ENCODE peak calls at places on chromosomes 1 and 21, in ten cellular contexts. Z is mammary epithelial cell, W is HepG2, I is mesendoderm, N is GM23248, L is PC-3, M is colonic mucosa, V is endothelial cell of umbilical vein, Y is H1, R is fibroblast of lung. S is an unnamed sample. For H3K27me3, the result is how much of the 10 kb centered on the place peaks cover.

GRCh38 chr1:54810144-54810942 is 9.2 kb upstream of the TTC22 start:
- DNase-seq in W (peak), R (no peak), N (peak), Y (no peak), Z (peak), M (peak), L (peak), I (peak), V (peak), S (peak)

GRCh38 chr1:43460988-43461693 is 7.4 kb upstream of the HYI start:
- DNase-seq in I (no peak), V (no peak), L (no peak), W (peak), R (no peak), M (no peak), N (no peak), Z (no peak), Y (no peak), S (no peak)

GRCh38 chr1:212700892-212701819 is 1.5 kb upstream of the BATF3 start:
- DNase-seq in M (peak), L (peak), V (peak), I (peak), Y (peak), R (peak), N (peak), W (no peak), Z (no peak), S (peak)

GRCh38 chr1:112870887-112871646 is 84.9 kb downstream of the SLC16A1 start:
- DNase-seq in V (no peak), Z (no peak), L (no peak), Y (no peak), R (no peak), W (no peak), I (peak), N (no peak), M (no peak), S (no peak)

GRCh38 chr1:7588457-7588827 is 182.7 kb upstream of the VAMP3 start:
- DNase-seq in W (no peak), M (no peak), Y (no peak), V (no peak), I (no peak), L (no peak), N (no peak), R (no peak), Z (no peak), S (no peak)

GRCh38 chr1:111706921-111707320 is 32.3 kb downstream of the INKA2 start:
- DNase-seq in Z (no peak), M (no peak), N (no peak), W (no peak), Y (no peak), R (peak), I (no peak), V (no peak), L (no peak), S (no peak)

GRCh38 chr1:66333463-66334232 is 200.3 kb upstream of the SGIP1 start:
- DNase-seq in W (no peak), L (no peak), Y (no peak), M (no peak), V (peak), I (peak), R (no peak), Z (no peak), N (peak), S (no peak)

GRCh38 chr1:228416217-228416971 is at the start of gene TRIM17:
- DNase-seq in V (no peak), M (no peak), N (peak), W (peak), Y (no peak), I (peak), L (no peak), Z (no peak), R (peak), S (peak)

GRCh38 chr1:235411489-235412486 is 44.6 kb downstream of the TBCE start:
- DNase-seq in M (peak), Z (no peak), I (peak), N (peak), W (peak), V (no peak), Y (no peak), L (no peak), R (peak), S (no peak)

GRCh38 chr1:9629445-9630201 is 21.9 kb upstream of the PIK3CD start:
- DNase-seq in I (no peak), Y (no peak), N (no peak), V (no peak), W (no peak), M (peak), R (no peak), Z (no peak), L (no peak), S (no peak)

GRCh38 chr1:234940841-234941240 is 187.8 kb downstream of the TOMM20 start:
- DNase-seq in W (no peak), Z (no peak), I (no peak), L (no peak), M (peak), V (no peak), Y (no peak), N (no peak), R (no peak), S (no peak)

GRCh38 chr1:156833598-156833997 is 16.9 kb upstream of the SH2D2A start:
- DNase-seq in Z (no peak), M (no peak), I (no peak), V (no peak), Y (no peak), L (no peak), R (no peak), N (no peak), W (no peak), S (no peak)
- H3K27me3 ChIP-seq in Z (under half), M (under half), I (under half), V (under half), Y (under half), L (under half), R (half or more), N (under half), W (under half), S (under half)

DNA sequence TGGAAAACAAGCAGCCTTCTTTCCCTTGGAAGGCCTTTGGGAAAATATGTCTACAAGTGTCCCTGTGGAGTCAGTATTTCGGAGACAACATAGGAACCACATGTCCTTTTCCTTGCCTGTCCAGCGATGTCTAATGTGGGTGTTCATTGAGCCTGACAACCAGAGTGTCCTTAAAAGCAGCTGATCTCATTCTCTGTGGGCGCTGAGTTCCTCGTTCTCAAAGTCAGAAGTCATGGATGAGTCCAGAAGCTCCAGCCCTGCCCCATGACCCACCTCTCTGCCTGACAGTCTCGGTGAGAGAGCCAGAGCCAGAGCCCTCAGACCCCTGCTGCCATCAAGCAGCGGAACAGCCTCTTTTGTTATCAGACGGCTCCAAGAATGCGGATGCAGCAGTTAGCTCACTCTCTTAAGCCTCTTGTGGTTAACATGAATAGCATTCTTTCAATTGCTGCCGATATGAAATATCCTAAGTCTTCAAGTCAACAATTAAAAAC is 329.2 kb downstream of the TGFB2 start:
- DNase-seq in M (no peak), Z (no peak), W (peak), R (peak), L (peak), I (peak), V (peak), N (peak), Y (peak), S (peak)
- H3K9ac ChIP-seq in M (no peak), Z (no peak), W (no peak), R (no peak), L (no peak), I (no peak), V (peak), N (no peak), Y (no peak), S (no peak)

GRCh38 chr1:110605901-110606783 is at the start of gene KCNA2:
- DNase-seq in L (no peak), W (no peak), Y (peak), I (peak), V (peak), M (no peak), Z (no peak), N (peak), R (peak), S (peak)
- H3K27me3 ChIP-seq in L (half or more), W (under half), Y (half or more), I (under half), V (half or more), M (under half), Z (under half), N (half or more), R (half or more), S (half or more)

GRCh38 chr1:45864765-45865164 is 61.4 kb downstream of the MAST2 start:
- DNase-seq in I (no peak), M (no peak), L (peak), Z (peak), Y (no peak), W (no peak), V (peak), N (peak), R (peak), S (no peak)

GRCh38 chr1:45864124-45864721 is 60.8 kb downstream of the MAST2 start:
- DNase-seq in W (no peak), L (no peak), R (peak), Z (peak), I (no peak), M (no peak), V (peak), N (peak), Y (no peak), S (no peak)

GRCh38 chr1:45859221-45859620 is 55.8 kb downstream of the MAST2 start:
- DNase-seq in M (no peak), R (no peak), L (no peak), W (no peak), Z (no peak), V (no peak), I (no peak), N (no peak), Y (no peak), S (no peak)

GRCh38 chr1:45863117-45863670 is 59.8 kb downstream of the MAST2 start:
- DNase-seq in Y (no peak), L (no peak), R (no peak), M (no peak), V (no peak), I (no peak), W (no peak), N (no peak), Z (no peak), S (no peak)

GRCh38 chr1:45862008-45862407 is 58.6 kb downstream of the MAST2 start:
- DNase-seq in M (no peak), W (no peak), Y (no peak), I (no peak), L (no peak), R (no peak), Z (no peak), V (no peak), N (no peak), S (no peak)
- H3K9ac ChIP-seq in M (no peak), W (no peak), Y (no peak), I (no peak), L (no peak), R (no peak), Z (no peak), V (no peak), N (no peak), S (no peak)

GRCh38 chr1:18108313-18109057 is 887 bp downstream of the IGSF21 start:
- DNase-seq in W (no peak), Z (no peak), V (no peak), L (no peak), Y (no peak), R (no peak), N (no peak), I (no peak), M (no peak), S (no peak)
- H3K27me3 ChIP-seq in W (under half), Z (under half), V (under half), L (under half), Y (under half), R (under half), N (half or more), I (under half), M (half or more), S (half or more)

GRCh38 chr1:221440658-221441057 is 301.2 kb downstream of the DUSP10 start:
- DNase-seq in N (peak), M (no peak), I (peak), R (peak), W (no peak), L (peak), Z (no peak), V (no peak), Y (no peak), S (no peak)

GRCh38 chr1:221437924-221438323 is 304.0 kb downstream of the DUSP10 start:
- DNase-seq in L (peak), R (peak), I (peak), M (no peak), N (peak), W (no peak), Y (no peak), V (no peak), Z (peak), S (no peak)

GRCh38 chr1:221437171-221437570 is 304.7 kb downstream of the DUSP10 start:
- DNase-seq in M (no peak), Y (no peak), W (no peak), V (no peak), I (no peak), N (no peak), R (peak), L (no peak), Z (no peak), S (no peak)

GRCh38 chr1:221439734-221440436 is 302.0 kb downstream of the DUSP10 start:
- DNase-seq in Y (no peak), I (peak), N (peak), V (peak), Z (peak), R (peak), L (peak), M (no peak), W (peak), S (no peak)

GRCh38 chr1:221439008-221439733 is 302.7 kb downstream of the DUSP10 start:
- DNase-seq in L (peak), V (peak), M (no peak), I (peak), Y (peak), Z (peak), W (no peak), N (peak), R (peak), S (no peak)
- H3K9ac ChIP-seq in L (peak), V (peak), M (no peak), I (no peak), Y (no peak), Z (peak), W (no peak), N (peak), R (no peak), S (no peak)

GRCh38 chr21:44950351-44950750 is 10.5 kb downstream of the SLX9 start:
- DNase-seq in Y (no peak), I (no peak), R (no peak), W (no peak), N (no peak), Z (no peak), L (no peak), V (no peak), M (no peak), S (no peak)

GRCh38 chr21:44951186-44951915 is 11.5 kb downstream of the SLX9 start:
- DNase-seq in Y (no peak), I (no peak), R (no peak), V (no peak), Z (no peak), M (no peak), W (no peak), N (no peak), L (no peak), S (no peak)

GRCh38 chr21:44953628-44954021 is 13.8 kb downstream of the SLX9 start:
- DNase-seq in W (no peak), L (no peak), Y (no peak), Z (no peak), M (no peak), I (no peak), N (no peak), R (no peak), V (no peak), S (no peak)

GRCh38 chr21:44952929-44953627 is 13.2 kb downstream of the SLX9 start:
- DNase-seq in W (no peak), N (no peak), Z (no peak), V (no peak), L (no peak), I (no peak), Y (no peak), M (no peak), R (no peak), S (no peak)

GRCh38 chr21:44952116-44952928 is 12.5 kb downstream of the SLX9 start:
- DNase-seq in W (no peak), Y (no peak), I (no peak), N (no peak), V (no peak), M (no peak), Z (no peak), L (no peak), R (no peak), S (no peak)
- H3K27me3 ChIP-seq in W (under half), Y (under half), I (under half), N (under half), V (under half), M (under half), Z (under half), L (under half), R (under half), S (under half)

GRCh38 chr1:167633258-167633944 is 3.4 kb downstream of the RCSD1 start:
- DNase-seq in M (no peak), Z (no peak), Y (no peak), V (no peak), W (no peak), I (no peak), L (no peak), N (no peak), R (no peak), S (no peak)

GRCh38 chr1:167638064-167638463 is 8.0 kb downstream of the RCSD1 start:
- DNase-seq in Z (peak), I (no peak), M (no peak), Y (no peak), W (no peak), L (no peak), R (no peak), N (no peak), V (no peak), S (no peak)

GRCh38 chr1:167634435-167634834 is 4.4 kb downstream of the RCSD1 start:
- DNase-seq in V (no peak), R (no peak), W (no peak), M (no peak), Z (no peak), Y (no peak), L (peak), N (no peak), I (no peak), S (no peak)

GRCh38 chr1:167635941-167636340 is 5.9 kb downstream of the RCSD1 start:
- DNase-seq in I (no peak), W (no peak), N (no peak), Z (no peak), L (no peak), V (no peak), Y (no peak), M (no peak), R (no peak), S (no peak)

DNA sequence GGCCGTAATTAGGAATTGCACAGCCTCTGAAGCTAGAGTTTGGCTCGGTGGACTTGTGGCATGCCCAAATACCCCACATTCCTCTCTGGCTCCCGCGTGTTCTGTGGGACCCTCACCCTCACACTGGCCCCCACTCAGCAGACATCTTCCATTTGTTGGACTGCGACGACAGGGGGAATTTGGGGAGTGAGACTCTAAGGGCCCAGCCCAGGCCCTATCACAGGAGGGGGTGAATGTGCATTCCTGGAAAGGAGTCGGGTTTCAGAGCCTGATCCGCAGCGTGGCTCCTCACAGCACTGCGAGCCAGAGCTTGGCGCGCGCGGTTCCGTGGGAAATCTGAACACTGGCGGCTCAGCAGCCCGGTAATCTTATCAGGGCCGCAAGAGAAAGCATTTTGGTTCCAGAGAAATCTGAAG is 5.2 kb downstream of the RCSD1 start:
- DNase-seq in Z (no peak), R (peak), I (peak), M (no peak), N (peak), W (no peak), V (no peak), Y (no peak), L (no peak), S (peak)
- H3K9ac ChIP-seq in Z (no peak), R (no peak), I (no peak), M (no peak), N (no peak), W (no peak), V (no peak), Y (no peak), L (no peak), S (no peak)

GRCh38 chr1:246279402-246279801 is 227.7 kb downstream of the SMYD3 start:
- DNase-seq in L (no peak), I (no peak), M (no peak), V (no peak), Y (no peak), W (no peak), Z (no peak), R (no peak), N (no peak), S (no peak)
- H3K27me3 ChIP-seq in L (under half), I (under half), M (under half), V (under half), Y (under half), W (under half), Z (under half), R (under half), N (under half), S (under half)

DNA sequence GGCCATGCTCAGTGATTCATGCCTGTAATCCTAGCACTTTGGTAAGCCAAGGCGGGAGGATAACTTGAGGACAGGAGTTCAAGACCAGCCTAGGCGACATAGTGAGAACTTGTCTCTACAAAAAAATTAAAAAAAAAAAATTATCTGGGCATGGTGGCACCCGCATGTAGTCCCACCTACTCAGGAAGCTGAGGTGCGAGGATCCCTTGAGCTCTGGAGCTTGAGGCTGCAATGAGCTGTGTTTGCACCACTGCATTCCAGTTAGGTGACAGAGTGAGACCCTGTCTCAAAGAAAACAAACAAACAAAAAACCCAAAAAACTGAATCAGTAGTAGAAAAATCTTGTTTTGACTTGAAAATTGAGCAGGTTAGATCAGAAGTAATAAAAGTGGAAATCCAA is 67.1 kb upstream of the IPO9 start:
- DNase-seq in Z (no peak), W (no peak), R (no peak), I (peak), M (no peak), Y (no peak), N (no peak), L (no peak), V (no peak), S (no peak)
- H3K9ac ChIP-seq in Z (no peak), W (no peak), R (no peak), I (no peak), M (no peak), Y (no peak), N (peak), L (no peak), V (no peak), S (no peak)

S was measured in NT2/D1.